ENCODE peak calls at places on chromosomes 16 and 17, in five cellular contexts. O is HS-27A, C is body of pancreas, T is bronchial epithelial cell, R is NCI-H2029. I is an unnamed sample.

GRCh38 chr17:688100-688989 is 26.3 kb downstream of the VPS53 start:
- DNase-seq in O (no peak), C (no peak), T (no peak), R (no peak), I (peak; percentile 56)

GRCh38 chr16:73504591-73504990 is 456.7 kb upstream of the ZFHX3 start:
- DNase-seq in O (no peak), C (no peak), T (no peak), R (no peak), I (no peak)

GRCh38 chr16:81558077-81558443 is 113.5 kb downstream of the CMIP start:
- DNase-seq in O (no peak), C (no peak), T (no peak), R (no peak), I (no peak)

GRCh38 chr16:57469917-57470470 is 7.5 kb downstream of the POLR2C start:
- DNase-seq in O (no peak), C (no peak), T (no peak), R (no peak), I (no peak)

GRCh38 chr17:43449470-43450202 is 34.1 kb upstream of the DHX8 start:
- DNase-seq in O (no peak), C (peak; percentile 67), T (peak; percentile 82), R (no peak), I (no peak)

GRCh38 chr16:11078812-11079459 is 134.6 kb downstream of the CLEC16A start:
- DNase-seq in O (no peak), C (peak; percentile 60), T (no peak), R (no peak), I (peak; percentile 72)

GRCh38 chr17:17682293-17682736 is 1.1 kb downstream of the RAI1 start:
- DNase-seq in O (no peak), C (peak; percentile 52), T (no peak), R (no peak), I (peak; percentile 51)

GRCh38 chr17:76131692-76132573 is 9.1 kb downstream of the FOXJ1 start:
- DNase-seq in O (no peak), C (no peak), T (peak; percentile 61), R (no peak), I (no peak)

GRCh38 chr17:75325348-75325747 is 36.1 kb upstream of the SLC25A19 start:
- DNase-seq in O (no peak), C (no peak), T (no peak), R (no peak), I (no peak)

GRCh38 chr17:17361543-17362511 is 58.7 kb downstream of the NT5M start:
- DNase-seq in O (no peak), C (peak; percentile 25), T (no peak), R (no peak), I (no peak)

GRCh38 chr16:8660841-8661301 is 13.5 kb upstream of the ABAT start:
- DNase-seq in O (peak; percentile 17), C (peak; percentile 77), T (peak; percentile 48), R (peak; percentile 75), I (peak; percentile 78)

GRCh38 chr16:18803569-18804462 is 2.5 kb upstream of the ARL6IP1 start:
- DNase-seq in O (no peak), C (no peak), T (peak; percentile 56), R (no peak), I (no peak)

GRCh38 chr17:77487677-77488530 is 347.1 kb downstream of the SEC14L1 start:
- DNase-seq in O (no peak), C (no peak), T (no peak), R (no peak), I (no peak)

GRCh38 chr17:78717431-78717980 is 64.6 kb downstream of the CYTH1 start:
- DNase-seq in O (no peak), C (peak; percentile 51), T (no peak), R (peak; percentile 50), I (no peak)

GRCh38 chr17:10226930-10227695 is 28.7 kb upstream of the GAS7 start:
- DNase-seq in O (no peak), C (no peak), T (no peak), R (no peak), I (peak; percentile 45)

GRCh38 chr16:8989099-8989878 is 25.6 kb upstream of the USP7 start:
- DNase-seq in O (no peak), C (peak; percentile 67), T (no peak), R (no peak), I (peak; percentile 85)

I was measured in colonic mucosa.